ENCODE peak calls at places on chromosomes 6 and 20, in four cellular contexts. One of them, this sample, is unnamed.
A peak's percentile ranks its signal among the peaks of the same experiment; 100 is the strongest.

GRCh38 chr20:10857362-10858070 is 183.7 kb upstream of the JAG1 start:
- DNase-seq in H1: no peak
- DNase-seq in GM12878: no peak
- DNase-seq in HepG2: peak; percentile 58
- DNase-seq in this sample: no peak

GRCh38 chr6:77383026-77383425 is 80.3 kb downstream of the HTR1B start:
- DNase-seq in HepG2: no peak
- DNase-seq in H1: no peak
- DNase-seq in GM12878: no peak
- DNase-seq in this sample: no peak

GRCh38 chr6:117072134-117072533 is 193.2 kb upstream of the VGLL2 start:
- DNase-seq in GM12878: no peak
- DNase-seq in HepG2: no peak
- DNase-seq in H1: no peak
- DNase-seq in this sample: no peak

GRCh38 chr6:36839819-36840379 is 655 bp upstream of the CPNE5 start:
- DNase-seq in H1: peak; percentile 63
- DNase-seq in HepG2: no peak
- DNase-seq in GM12878: no peak
- DNase-seq in this sample: peak; percentile 87

GRCh38 chr6:35833534-35833933 is 28.4 kb downstream of the LHFPL5 start:
- DNase-seq in GM12878: no peak
- DNase-seq in H1: no peak
- DNase-seq in HepG2: peak; percentile 24
- DNase-seq in this sample: no peak

GRCh38 chr6:120844084-120844483 is 490.2 kb downstream of the TBC1D32 start:
- DNase-seq in H1: no peak
- DNase-seq in HepG2: no peak
- DNase-seq in GM12878: no peak
- DNase-seq in this sample: no peak

GRCh38 chr6:139378882-139379341 is 4.5 kb upstream of the CITED2 start:
- DNase-seq in GM12878: no peak
- DNase-seq in H1: no peak
- DNase-seq in HepG2: peak; percentile 81
- DNase-seq in this sample: no peak

GRCh38 chr6:68990313-68990712 is 355.2 kb downstream of the ADGRB3 start:
- DNase-seq in HepG2: no peak
- DNase-seq in GM12878: no peak
- DNase-seq in H1: no peak
- DNase-seq in this sample: no peak

GRCh38 chr6:39530201-39530759 is 194.9 kb downstream of the KIF6 start:
- DNase-seq in H1: no peak
- DNase-seq in HepG2: no peak
- DNase-seq in GM12878: peak; percentile 94
- DNase-seq in this sample: no peak

GRCh38 chr6:35044145-35044745 is 96.9 kb downstream of the TCP11 start:
- DNase-seq in H1: no peak
- DNase-seq in GM12878: no peak
- DNase-seq in HepG2: no peak
- DNase-seq in this sample: no peak

GRCh38 chr20:34815636-34816035 is 9.8 kb downstream of the NCOA6 start:
- DNase-seq in GM12878: no peak
- DNase-seq in HepG2: no peak
- DNase-seq in H1: no peak
- DNase-seq in this sample: no peak

GRCh38 chr6:157406666-157407065 is 25.7 kb downstream of the ZDHHC14 start:
- DNase-seq in HepG2: no peak
- DNase-seq in GM12878: no peak
- DNase-seq in H1: no peak
- DNase-seq in this sample: no peak

GRCh38 chr20:44271915-44272663 is 25.0 kb downstream of the GDAP1L1 start:
- DNase-seq in H1: peak; percentile 79
- DNase-seq in GM12878: no peak
- DNase-seq in HepG2: no peak
- DNase-seq in this sample: peak; percentile 44

GRCh38 chr6:51398064-51398740 is 579.5 kb downstream of the TFAP2B start:
- DNase-seq in GM12878: peak; percentile 24
- DNase-seq in HepG2: no peak
- DNase-seq in H1: no peak
- DNase-seq in this sample: no peak

GRCh38 chr6:36373368-36374009 is 14.0 kb downstream of the ETV7 start:
- DNase-seq in H1: no peak
- DNase-seq in GM12878: no peak
- DNase-seq in HepG2: no peak
- DNase-seq in this sample: peak; percentile 57

GRCh38 chr20:60338556-60338955 is 380.3 kb downstream of the CDH26 start:
- DNase-seq in GM12878: no peak
- DNase-seq in H1: no peak
- DNase-seq in HepG2: no peak
- DNase-seq in this sample: no peak

GRCh38 chr6:115612796-115613479 is 447.8 kb downstream of the FRK start:
- DNase-seq in HepG2: no peak
- DNase-seq in GM12878: no peak
- DNase-seq in H1: no peak
- DNase-seq in this sample: no peak

GRCh38 chr6:153947817-153948447 is 91.1 kb upstream of the OPRM1 start:
- DNase-seq in GM12878: no peak
- DNase-seq in H1: peak; percentile 69
- DNase-seq in HepG2: peak; percentile 20
- DNase-seq in this sample: peak; percentile 19

GRCh38 chr20:17624551-17625245 is 54.8 kb downstream of the DSTN start:
- DNase-seq in GM12878: no peak
- DNase-seq in H1: no peak
- DNase-seq in HepG2: no peak
- DNase-seq in this sample: peak; percentile 8

GRCh38 chr20:2751868-2752630 is 48.4 kb downstream of the CPXM1 start:
- DNase-seq in H1: peak; percentile 60
- DNase-seq in HepG2: no peak
- DNase-seq in GM12878: no peak
- DNase-seq in this sample: no peak

GRCh38 chr20:31701591-31701990 is 21.1 kb downstream of the BCL2L1 start:
- DNase-seq in HepG2: no peak
- DNase-seq in GM12878: no peak
- DNase-seq in H1: no peak
- DNase-seq in this sample: no peak
- H3K4me1 ChIP-seq in HepG2: peaks cover 100% of the 10 kb centered on the region
- H3K4me1 ChIP-seq in GM12878: peaks cover 36% of the 10 kb centered on the region
- H3K4me1 ChIP-seq in H1: no peaks in the 10 kb centered on the region
- H3K4me1 ChIP-seq in this sample: peaks cover 3% of the 10 kb centered on the region

GRCh38 chr6:46926481-46926880 is 4.7 kb upstream of the ADGRF5 start:
- DNase-seq in GM12878: no peak
- DNase-seq in H1: no peak
- DNase-seq in HepG2: no peak
- DNase-seq in this sample: no peak
- TF ChIP-seq TCF12 in GM12878: no peak
- TF ChIP-seq TCF12 in H1: no peak
- TF ChIP-seq TCF12 in HepG2: no peak
- TF ChIP-seq TCF12 in this sample: no peak

GRCh38 chr6:15399651-15400470 is 154.0 kb downstream of the JARID2 start:
- DNase-seq in HepG2: no peak
- DNase-seq in H1: no peak
- DNase-seq in GM12878: no peak
- DNase-seq in this sample: peak; percentile 89
- H3K4me1 ChIP-seq in HepG2: peaks cover 31% of the 10 kb centered on the region
- H3K4me1 ChIP-seq in H1: peaks cover 48% of the 10 kb centered on the region
- H3K4me1 ChIP-seq in GM12878: peaks cover 23% of the 10 kb centered on the region
- H3K4me1 ChIP-seq in this sample: peaks cover 23% of the 10 kb centered on the region

DNA sequence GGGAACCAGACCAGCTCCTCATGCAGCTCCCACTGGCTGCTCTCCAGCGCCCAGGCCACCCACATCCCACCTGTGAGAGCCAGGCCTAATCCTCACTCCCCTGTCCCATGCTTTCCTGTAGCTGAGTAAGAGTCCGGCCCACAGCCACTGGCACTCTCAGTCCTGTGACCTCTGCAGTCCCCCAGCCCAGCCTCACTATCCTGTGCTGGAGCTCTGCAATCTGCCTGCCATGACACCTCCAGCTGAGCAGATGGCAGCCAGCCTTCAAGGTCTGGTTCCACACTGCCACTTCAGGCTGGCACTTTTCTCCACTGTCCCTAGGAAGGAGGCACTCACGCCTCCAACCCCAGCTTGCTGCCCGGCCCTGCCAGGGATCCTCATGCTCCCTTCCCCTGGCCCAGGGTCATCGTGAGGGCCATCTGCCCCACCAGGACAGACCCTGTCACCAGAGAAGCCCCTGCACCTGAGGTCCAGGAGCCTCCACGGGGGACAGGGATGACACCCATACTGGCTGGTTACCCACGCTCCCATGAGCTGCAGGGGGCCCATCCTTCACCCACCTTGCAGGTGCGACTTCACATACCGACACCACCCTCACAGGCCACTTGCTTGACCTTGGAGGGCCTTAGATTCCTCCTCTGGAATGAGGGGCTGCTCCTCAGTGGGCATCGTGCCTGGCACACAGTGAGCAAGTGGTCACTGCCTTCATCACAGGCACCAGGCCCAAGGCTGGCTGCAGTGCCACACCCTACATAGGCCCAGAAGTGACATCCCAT is 100.1 kb downstream of the ASXL1 start:
- DNase-seq in H1: no peak
- DNase-seq in HepG2: no peak
- DNase-seq in GM12878: no peak
- DNase-seq in this sample: peak; percentile 78
- TF ChIP-seq TCF12 in H1: no peak
- TF ChIP-seq TCF12 in HepG2: no peak
- TF ChIP-seq TCF12 in GM12878: no peak
- TF ChIP-seq TCF12 in this sample: no peak

This sample was measured in SK-N-SH.